ENCODE peak calls at places on chromosomes 11 and 22, in six cellular contexts. J is Calu3, M is fibroblast of lung, T is posterior vena cava, N is NCI-H524 treated with DMSO at 0.1 percent for 48 hours, A is HT1080. O is an unnamed sample.

GRCh38 chr22:20787223-20787622 is 13.3 kb downstream of the SERPIND1 start:
- DNase-seq in J (no peak), M (no peak), T (no peak), N (no peak), A (no peak), O (no peak)

GRCh38 chr11:123233280-123233977 is 38.4 kb upstream of the CLMP start:
- DNase-seq in J (no peak), M (no peak), T (no peak), N (no peak), A (no peak), O (peak)

GRCh38 chr11:5225480-5225871 is 1.4 kb downstream of the HBB start:
- DNase-seq in J (no peak), M (no peak), T (no peak), N (no peak), A (no peak), O (no peak)

GRCh38 chr11:112776834-112777793 is 184.1 kb upstream of the NCAM1 start:
- DNase-seq in J (no peak), M (no peak), T (no peak), N (no peak), A (no peak), O (no peak)

GRCh38 chr11:35216962-35217667 is 78.1 kb downstream of the CD44 start:
- DNase-seq in J (no peak), M (peak), T (no peak), N (no peak), A (no peak), O (no peak)

GRCh38 chr22:40015346-40015976 is 20.7 kb downstream of the FAM83F start:
- DNase-seq in J (no peak), M (no peak), T (no peak), N (no peak), A (no peak), O (no peak)

GRCh38 chr11:31254411-31254810 is 115.1 kb downstream of the DCDC1 start:
- DNase-seq in J (no peak), M (peak), T (no peak), N (no peak), A (no peak), O (no peak)

GRCh38 chr22:23074451-23074850 is 4.1 kb downstream of the GNAZ start:
- DNase-seq in J (no peak), M (no peak), T (peak), N (no peak), A (no peak), O (no peak)

GRCh38 chr11:57903441-57904123 is 120.1 kb upstream of the OR9Q1 start:
- DNase-seq in J (peak), M (no peak), T (no peak), N (no peak), A (peak), O (peak)

GRCh38 chr11:66443602-66444001 is 5.0 kb upstream of the MRPL11 start:
- DNase-seq in J (no peak), M (peak), T (no peak), N (no peak), A (peak), O (no peak)

GRCh38 chr22:36986242-36986821 is 32.9 kb downstream of the TST start:
- DNase-seq in J (peak), M (peak), T (no peak), N (no peak), A (peak), O (no peak)

GRCh38 chr22:29331213-29331612 is 15.7 kb upstream of the RASL10A start:
- DNase-seq in J (no peak), M (no peak), T (no peak), N (no peak), A (peak), O (no peak)

GRCh38 chr11:44759743-44760476 is 33.1 kb downstream of the TSPAN18 start:
- DNase-seq in J (no peak), M (no peak), T (no peak), N (no peak), A (no peak), O (no peak)

GRCh38 chr11:11028017-11028692 is 170.3 kb upstream of the ZBED5 start:
- DNase-seq in J (peak), M (peak), T (peak), N (peak), A (peak), O (peak)

GRCh38 chr11:71467164-71467563 is 14.2 kb downstream of the NADSYN1 start:
- DNase-seq in J (no peak), M (no peak), T (peak), N (no peak), A (no peak), O (no peak)

GRCh38 chr11:106733518-106734162 is 284.6 kb downstream of the GUCY1A2 start:
- DNase-seq in J (no peak), M (no peak), T (no peak), N (no peak), A (no peak), O (peak)

GRCh38 chr11:69912911-69913451 is 93.8 kb upstream of the FGF3 start:
- DNase-seq in J (peak), M (peak), T (peak), N (no peak), A (no peak), O (no peak)

GRCh38 chr11:3707176-3707575 is 36.0 kb upstream of the CHRNA10 start:
- DNase-seq in J (no peak), M (no peak), T (no peak), N (no peak), A (no peak), O (no peak)

O was measured in ACHN.